ENCODE peak calls at places on chromosomes 4 and X, in five cellular contexts. One of them, this sample, is unnamed.

GRCh38 chr4:140851032-140851636 is 94.9 kb upstream of the TBC1D9 start:
- DNase-seq in GM23338: peak
- DNase-seq in GM12878: peak
- DNase-seq in HepG2: peak
- DNase-seq in K562: peak
- DNase-seq in this sample: peak

GRCh38 chrX:68762649-68763268 is 66.1 kb upstream of the EFNB1 start:
- DNase-seq in GM23338: no peak
- DNase-seq in HepG2: no peak
- DNase-seq in GM12878: no peak
- DNase-seq in K562: no peak
- DNase-seq in this sample: no peak

GRCh38 chr4:168183717-168184571 is 91.6 kb downstream of the ANXA10 start:
- DNase-seq in GM12878: peak
- DNase-seq in HepG2: peak
- DNase-seq in GM23338: peak
- DNase-seq in K562: no peak
- DNase-seq in this sample: peak

GRCh38 chr4:19285146-19285545 is 966.6 kb upstream of the SLIT2 start:
- DNase-seq in GM23338: no peak
- DNase-seq in GM12878: no peak
- DNase-seq in K562: no peak
- DNase-seq in HepG2: no peak
- DNase-seq in this sample: no peak

GRCh38 chrX:93673056-93673868 is at the start of gene NAP1L3:
- DNase-seq in K562: no peak
- DNase-seq in HepG2: peak
- DNase-seq in GM23338: peak
- DNase-seq in GM12878: no peak
- DNase-seq in this sample: peak

GRCh38 chrX:7606253-7606652 is 236.7 kb upstream of the VCX start:
- DNase-seq in HepG2: no peak
- DNase-seq in GM23338: no peak
- DNase-seq in GM12878: no peak
- DNase-seq in K562: no peak
- DNase-seq in this sample: no peak

GRCh38 chr4:52573551-52573950 is 85.5 kb downstream of the USP46 start:
- DNase-seq in K562: no peak
- DNase-seq in HepG2: no peak
- DNase-seq in GM12878: no peak
- DNase-seq in GM23338: no peak
- DNase-seq in this sample: no peak

GRCh38 chr4:152073738-152074137 is 312.9 kb upstream of the GATB start:
- DNase-seq in GM12878: no peak
- DNase-seq in GM23338: no peak
- DNase-seq in K562: no peak
- DNase-seq in HepG2: no peak
- DNase-seq in this sample: no peak

GRCh38 chr4:145805490-145805889 is 125.5 kb downstream of the C4orf51 start:
- DNase-seq in HepG2: peak
- DNase-seq in GM23338: peak
- DNase-seq in GM12878: no peak
- DNase-seq in K562: no peak
- DNase-seq in this sample: peak

GRCh38 chr4:164937576-164938270 is 39.7 kb downstream of the TRIM61 start:
- DNase-seq in K562: no peak
- DNase-seq in GM23338: peak
- DNase-seq in GM12878: peak
- DNase-seq in HepG2: peak
- DNase-seq in this sample: no peak

GRCh38 chr4:101217353-101218031 is 129.8 kb downstream of the PPP3CA start:
- DNase-seq in GM12878: no peak
- DNase-seq in K562: no peak
- DNase-seq in GM23338: no peak
- DNase-seq in HepG2: no peak
- DNase-seq in this sample: peak

GRCh38 chrX:109774706-109775105 is 41.6 kb upstream of the ACSL4 start:
- DNase-seq in K562: peak
- DNase-seq in HepG2: peak
- DNase-seq in GM12878: peak
- DNase-seq in GM23338: peak
- DNase-seq in this sample: peak
- TF ChIP-seq JUNB in K562: no peak
- TF ChIP-seq JUNB in HepG2: no peak
- TF ChIP-seq JUNB in GM12878: peak
- TF ChIP-seq JUNB in GM23338: no peak
- TF ChIP-seq JUNB in this sample: peak

DNA sequence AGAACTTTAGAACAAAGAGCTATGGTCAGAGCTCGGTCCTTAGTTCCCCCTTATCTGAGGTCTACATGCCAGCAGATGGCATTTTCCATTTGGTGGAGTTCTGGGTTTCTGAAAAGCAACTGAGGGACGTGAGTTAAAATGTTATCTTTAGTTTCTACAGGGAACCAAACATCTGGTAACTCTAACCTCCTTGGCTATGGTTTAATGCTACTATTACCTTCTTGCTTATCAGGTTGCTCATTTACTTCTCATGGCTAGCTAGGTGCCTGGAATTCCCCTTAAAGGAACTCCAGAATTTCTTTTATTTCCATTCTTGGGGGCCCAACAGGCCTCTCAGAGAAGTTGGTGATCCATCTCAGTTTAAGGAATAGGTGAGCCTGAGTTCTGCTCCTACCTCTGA is 40.8 kb downstream of the KLF3 start:
- DNase-seq in GM23338: no peak
- DNase-seq in K562: no peak
- DNase-seq in GM12878: no peak
- DNase-seq in HepG2: no peak
- DNase-seq in this sample: no peak
- TF ChIP-seq JUNB in GM23338: no peak
- TF ChIP-seq JUNB in K562: no peak
- TF ChIP-seq JUNB in GM12878: no peak
- TF ChIP-seq JUNB in HepG2: no peak
- TF ChIP-seq JUNB in this sample: no peak

GRCh38 chrX:154412468-154412867 is 1.1 kb downstream of the TAFAZZIN start:
- DNase-seq in GM23338: no peak
- DNase-seq in GM12878: no peak
- DNase-seq in K562: no peak
- DNase-seq in HepG2: no peak
- DNase-seq in this sample: no peak
- TF ChIP-seq JUNB in GM23338: no peak
- TF ChIP-seq JUNB in GM12878: no peak
- TF ChIP-seq JUNB in K562: no peak
- TF ChIP-seq JUNB in HepG2: no peak
- TF ChIP-seq JUNB in this sample: no peak

DNA sequence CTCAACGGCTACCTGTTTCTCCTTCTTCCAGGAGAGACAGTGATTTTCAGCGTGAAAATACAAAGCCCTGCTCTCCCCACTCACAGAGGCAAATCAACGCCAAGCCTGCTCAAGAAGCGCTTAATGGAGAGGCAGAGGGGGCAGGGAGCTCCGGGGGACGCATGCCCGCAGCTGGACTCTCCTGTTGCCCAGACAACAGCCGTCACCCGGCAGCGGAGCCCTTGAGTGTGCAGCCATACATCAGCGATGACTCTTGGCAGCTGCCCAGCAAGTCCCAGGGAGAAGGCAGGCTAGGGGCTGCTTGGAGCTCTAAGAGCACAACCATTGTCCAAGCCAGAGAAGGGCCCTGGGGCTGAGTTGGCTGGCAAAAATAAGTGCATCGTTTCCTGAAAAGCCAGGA is 71.0 kb upstream of the AFAP1 start:
- DNase-seq in GM12878: no peak
- DNase-seq in K562: no peak
- DNase-seq in GM23338: no peak
- DNase-seq in HepG2: peak
- DNase-seq in this sample: no peak
- TF ChIP-seq JUNB in GM12878: no peak
- TF ChIP-seq JUNB in K562: no peak
- TF ChIP-seq JUNB in GM23338: no peak
- TF ChIP-seq JUNB in HepG2: no peak
- TF ChIP-seq JUNB in this sample: no peak

GRCh38 chrX:130109429-130110378 is 593 bp downstream of the ELF4 start:
- DNase-seq in GM12878: no peak
- DNase-seq in K562: peak
- DNase-seq in GM23338: peak
- DNase-seq in HepG2: no peak
- DNase-seq in this sample: peak

GRCh38 chrX:130108647-130109428 is 1.5 kb downstream of the ELF4 start:
- DNase-seq in HepG2: peak
- DNase-seq in GM12878: no peak
- DNase-seq in K562: peak
- DNase-seq in GM23338: no peak
- DNase-seq in this sample: peak

GRCh38 chrX:130111935-130112221 is 1.6 kb upstream of the ELF4 start:
- DNase-seq in GM23338: no peak
- DNase-seq in K562: no peak
- DNase-seq in GM12878: no peak
- DNase-seq in HepG2: no peak
- DNase-seq in this sample: no peak

GRCh38 chrX:130111220-130111934 is 1.1 kb upstream of the ELF4 start:
- DNase-seq in GM23338: peak
- DNase-seq in GM12878: no peak
- DNase-seq in HepG2: no peak
- DNase-seq in K562: peak
- DNase-seq in this sample: no peak

DNA sequence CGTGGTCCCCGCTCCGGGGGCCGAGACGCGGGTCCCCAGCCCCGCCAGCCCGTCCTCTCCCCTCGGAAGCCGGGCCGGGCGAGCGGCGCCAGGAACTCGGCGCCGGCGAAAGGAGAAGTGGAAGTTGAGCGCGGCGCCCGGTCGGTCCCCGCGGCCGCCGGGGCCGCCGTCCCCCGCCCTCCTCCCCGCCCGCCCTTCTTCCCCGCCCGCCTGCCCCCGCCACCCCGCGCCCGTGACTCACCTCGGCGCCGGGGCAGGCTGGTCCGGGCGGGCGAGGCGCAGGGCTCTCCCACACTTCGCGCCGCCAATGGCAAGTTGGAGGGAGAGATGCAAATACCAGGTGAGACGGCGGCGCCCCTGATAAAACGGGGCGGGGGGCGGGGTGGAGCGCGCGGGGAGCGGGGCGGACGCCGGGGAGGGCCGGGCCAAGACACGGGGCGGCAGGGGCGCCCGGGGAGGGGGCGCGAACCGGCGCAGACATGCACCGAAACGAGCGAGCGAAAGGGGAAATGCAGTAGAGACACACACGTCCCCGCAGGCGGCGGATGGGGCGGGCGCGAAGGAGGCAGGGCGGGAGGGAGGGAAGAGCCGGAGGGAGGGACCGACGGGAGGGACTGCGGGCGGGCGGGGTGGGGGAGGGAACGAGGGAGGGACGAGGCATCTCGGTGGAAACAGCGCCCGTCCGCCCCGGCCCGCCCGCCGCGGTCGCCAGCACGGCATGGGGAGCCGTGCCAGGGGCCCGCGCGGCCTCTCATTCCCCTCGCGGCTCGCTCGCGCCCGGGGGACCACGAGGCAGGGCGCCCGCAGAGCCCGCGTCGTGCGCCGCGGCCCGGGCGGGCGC is at the start of gene ELF4:
- DNase-seq in GM23338: peak
- DNase-seq in K562: peak
- DNase-seq in HepG2: no peak
- DNase-seq in GM12878: no peak
- DNase-seq in this sample: peak
- TF ChIP-seq JUNB in GM23338: no peak
- TF ChIP-seq JUNB in K562: no peak
- TF ChIP-seq JUNB in HepG2: no peak
- TF ChIP-seq JUNB in GM12878: no peak
- TF ChIP-seq JUNB in this sample: no peak

This sample was measured in A549.